ENCODE peak calls at places on chromosomes 5 and 9, in seven cellular contexts. One of them, this sample, is unnamed.

GRCh38 chr5:134215757-134216156 is 10.1 kb downstream of the PPP2CA start:
- DNase-seq in tibial nerve: no peak
- DNase-seq in spleen: no peak
- DNase-seq in uterus: no peak
- DNase-seq in IMR-90: no peak
- DNase-seq in HCT116: no peak
- DNase-seq in K562: no peak
- DNase-seq in this sample: no peak

GRCh38 chr9:118650407-118650806 is 718.8 kb downstream of the BRINP1 start:
- DNase-seq in uterus: no peak
- DNase-seq in K562: no peak
- DNase-seq in IMR-90: no peak
- DNase-seq in spleen: no peak
- DNase-seq in HCT116: no peak
- DNase-seq in tibial nerve: no peak
- DNase-seq in this sample: no peak

GRCh38 chr5:111075520-111075919 is 4.0 kb downstream of the TSLP start:
- DNase-seq in HCT116: peak; percentile 44
- DNase-seq in K562: no peak
- DNase-seq in uterus: no peak
- DNase-seq in tibial nerve: no peak
- DNase-seq in IMR-90: peak; percentile 96
- DNase-seq in spleen: no peak
- DNase-seq in this sample: no peak

GRCh38 chr5:56168066-56168478 is 65.1 kb downstream of the ANKRD55 start:
- DNase-seq in K562: no peak
- DNase-seq in uterus: no peak
- DNase-seq in IMR-90: peak; percentile 78
- DNase-seq in spleen: no peak
- DNase-seq in tibial nerve: no peak
- DNase-seq in HCT116: no peak
- DNase-seq in this sample: no peak

GRCh38 chr5:173781826-173782670 is 106.1 kb upstream of the CPEB4 start:
- DNase-seq in K562: peak; percentile 86
- DNase-seq in HCT116: no peak
- DNase-seq in tibial nerve: peak; percentile 60
- DNase-seq in uterus: peak; percentile 87
- DNase-seq in IMR-90: peak; percentile 94
- DNase-seq in spleen: peak; percentile 89
- DNase-seq in this sample: peak; percentile 73

GRCh38 chr9:72982161-72982799 is 29.4 kb upstream of the ALDH1A1 start:
- DNase-seq in uterus: no peak
- DNase-seq in K562: no peak
- DNase-seq in HCT116: no peak
- DNase-seq in tibial nerve: no peak
- DNase-seq in IMR-90: no peak
- DNase-seq in spleen: no peak
- DNase-seq in this sample: no peak

GRCh38 chr5:172496671-172497371 is 42.5 kb upstream of the SH3PXD2B start:
- DNase-seq in tibial nerve: no peak
- DNase-seq in HCT116: no peak
- DNase-seq in IMR-90: no peak
- DNase-seq in spleen: no peak
- DNase-seq in K562: no peak
- DNase-seq in uterus: peak; percentile 59
- DNase-seq in this sample: no peak

GRCh38 chr5:141121985-141122384 is 367 bp downstream of the PCDHB4 start:
- DNase-seq in spleen: no peak
- DNase-seq in tibial nerve: no peak
- DNase-seq in uterus: no peak
- DNase-seq in HCT116: no peak
- DNase-seq in K562: no peak
- DNase-seq in IMR-90: no peak
- DNase-seq in this sample: no peak

GRCh38 chr9:34976441-34976840 is 13.1 kb upstream of the DNAJB5 start:
- DNase-seq in spleen: no peak
- DNase-seq in tibial nerve: no peak
- DNase-seq in IMR-90: no peak
- DNase-seq in uterus: no peak
- DNase-seq in HCT116: no peak
- DNase-seq in K562: no peak
- DNase-seq in this sample: no peak

GRCh38 chr9:87227456-87227855 is 270.2 kb upstream of the DAPK1 start:
- DNase-seq in tibial nerve: no peak
- DNase-seq in uterus: no peak
- DNase-seq in K562: no peak
- DNase-seq in IMR-90: no peak
- DNase-seq in HCT116: no peak
- DNase-seq in spleen: no peak
- DNase-seq in this sample: no peak

GRCh38 chr5:119269061-119269579 is 86.7 kb upstream of the TNFAIP8 start:
- DNase-seq in K562: peak; percentile 74
- DNase-seq in uterus: peak; percentile 24
- DNase-seq in tibial nerve: no peak
- DNase-seq in spleen: peak; percentile 88
- DNase-seq in IMR-90: peak; percentile 35
- DNase-seq in HCT116: peak; percentile 7
- DNase-seq in this sample: peak; percentile 61

GRCh38 chr9:128921881-128922763 is 1.3 kb downstream of the PHYHD1 start:
- DNase-seq in HCT116: no peak
- DNase-seq in tibial nerve: peak; percentile 38
- DNase-seq in IMR-90: peak; percentile 50
- DNase-seq in K562: no peak
- DNase-seq in spleen: no peak
- DNase-seq in uterus: peak; percentile 72
- DNase-seq in this sample: peak; percentile 25

GRCh38 chr5:76733049-76733417 is 17.1 kb downstream of the F2R start:
- DNase-seq in tibial nerve: no peak
- DNase-seq in uterus: no peak
- DNase-seq in K562: no peak
- DNase-seq in spleen: no peak
- DNase-seq in HCT116: no peak
- DNase-seq in IMR-90: no peak
- DNase-seq in this sample: peak; percentile 47

DNA sequence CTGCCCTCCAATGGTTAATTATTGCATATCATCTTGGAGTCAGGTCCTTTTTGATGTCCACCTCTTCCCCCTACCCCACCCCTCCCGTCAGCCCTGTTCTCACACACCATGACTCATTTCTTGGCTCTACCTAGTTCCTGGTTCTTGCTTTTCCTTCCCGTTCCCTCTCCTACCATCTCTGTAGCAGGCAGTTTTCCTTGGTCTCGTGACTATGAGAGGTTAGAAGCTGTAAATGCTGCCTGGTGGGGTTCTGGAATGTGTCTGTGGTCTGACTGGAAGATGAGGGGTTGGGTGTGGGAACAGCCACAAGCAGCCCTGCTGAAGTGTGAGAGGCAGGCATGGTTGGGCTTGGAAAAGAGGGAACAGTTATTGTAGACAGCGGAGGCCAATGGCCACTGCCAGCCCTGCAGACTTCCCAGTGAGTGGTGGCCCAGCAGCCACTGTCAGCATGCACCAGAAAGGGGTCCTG is 18.2 kb downstream of the SLC22A5 start:
- DNase-seq in IMR-90: peak; percentile 99
- DNase-seq in K562: peak; percentile 51
- DNase-seq in tibial nerve: no peak
- DNase-seq in spleen: no peak
- DNase-seq in uterus: peak; percentile 90
- DNase-seq in HCT116: peak; percentile 81
- DNase-seq in this sample: peak; percentile 73
- TF ChIP-seq POLR2A in IMR-90: no peak
- TF ChIP-seq POLR2A in K562: no peak
- TF ChIP-seq POLR2A in tibial nerve: no peak
- TF ChIP-seq POLR2A in spleen: no peak
- TF ChIP-seq POLR2A in uterus: no peak
- TF ChIP-seq POLR2A in HCT116: no peak
- TF ChIP-seq POLR2A in this sample: peak; percentile 27

DNA sequence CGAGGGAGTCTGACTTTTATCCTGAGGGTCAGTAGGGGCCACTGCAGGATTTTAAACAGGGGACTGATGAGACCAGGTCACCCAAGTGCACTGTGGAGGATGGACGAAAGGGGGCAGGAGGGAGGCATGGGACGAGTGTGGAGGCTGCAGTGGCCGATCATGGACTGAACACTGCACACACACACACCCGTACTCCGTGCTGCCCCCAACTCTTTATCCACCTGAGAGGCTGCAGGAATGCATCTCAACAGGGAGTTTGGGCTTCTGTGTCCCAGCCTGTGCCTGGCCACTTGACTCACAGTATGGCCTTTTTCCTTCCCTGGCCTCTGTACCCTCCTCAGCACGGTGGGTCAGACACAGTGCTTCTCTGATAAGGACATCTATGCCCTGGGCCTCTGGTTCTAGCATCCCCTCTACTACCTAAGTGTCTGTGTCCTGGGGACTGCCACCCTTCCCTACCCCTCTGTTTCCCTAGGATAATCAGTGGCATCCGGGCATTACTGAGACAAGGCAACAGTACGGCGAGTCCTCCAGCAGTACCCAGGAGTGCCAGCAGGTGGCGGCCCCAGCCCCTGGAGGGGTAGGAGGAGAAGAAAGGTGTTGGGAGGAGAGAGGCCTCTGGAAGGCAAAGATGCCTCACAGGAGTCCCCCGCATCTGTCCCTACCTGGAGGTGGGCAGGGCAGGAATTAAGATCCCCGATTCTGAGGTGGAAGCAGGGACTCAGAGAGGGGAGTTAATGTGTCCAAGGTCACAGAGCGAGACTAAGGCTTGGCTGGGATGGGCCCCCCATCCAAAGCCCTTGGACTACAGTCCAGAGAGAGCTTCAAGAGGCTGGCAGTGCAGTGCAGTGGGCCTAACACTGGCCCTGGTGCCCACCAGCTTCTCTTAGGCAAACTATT is 5.1 kb upstream of the CDX1 start:
- DNase-seq in tibial nerve: peak; percentile 79
- DNase-seq in K562: peak; percentile 86
- DNase-seq in spleen: peak; percentile 92
- DNase-seq in HCT116: peak; percentile 63
- DNase-seq in IMR-90: peak; percentile 65
- DNase-seq in uterus: peak; percentile 86
- DNase-seq in this sample: peak; percentile 95
- H3K4me3 ChIP-seq in tibial nerve: no peak overlapping the region
- H3K4me3 ChIP-seq in K562: peak overlapping the region; percentile 22
- H3K4me3 ChIP-seq in spleen: no peak overlapping the region
- H3K4me3 ChIP-seq in HCT116: peak overlapping the region; percentile 29
- H3K4me3 ChIP-seq in IMR-90: no peak overlapping the region
- H3K4me3 ChIP-seq in uterus: no peak overlapping the region
- H3K4me3 ChIP-seq in this sample: no peak overlapping the region

GRCh38 chr9:20616808-20617207 is 5.5 kb downstream of the MLLT3 start:
- DNase-seq in IMR-90: no peak
- DNase-seq in spleen: no peak
- DNase-seq in tibial nerve: no peak
- DNase-seq in uterus: no peak
- DNase-seq in HCT116: no peak
- DNase-seq in K562: no peak
- DNase-seq in this sample: no peak

GRCh38 chr9:20619492-20619860 is 2.8 kb downstream of the MLLT3 start:
- DNase-seq in HCT116: no peak
- DNase-seq in uterus: no peak
- DNase-seq in tibial nerve: no peak
- DNase-seq in IMR-90: no peak
- DNase-seq in K562: no peak
- DNase-seq in spleen: no peak
- DNase-seq in this sample: no peak

GRCh38 chr9:20618361-20618799 is 3.9 kb downstream of the MLLT3 start:
- DNase-seq in uterus: peak; percentile 48
- DNase-seq in tibial nerve: no peak
- DNase-seq in HCT116: no peak
- DNase-seq in IMR-90: peak; percentile 77
- DNase-seq in spleen: no peak
- DNase-seq in K562: no peak
- DNase-seq in this sample: peak; percentile 45

GRCh38 chr9:20611751-20612287 is 10.5 kb downstream of the MLLT3 start:
- DNase-seq in uterus: no peak
- DNase-seq in IMR-90: peak; percentile 84
- DNase-seq in spleen: no peak
- DNase-seq in tibial nerve: no peak
- DNase-seq in K562: no peak
- DNase-seq in HCT116: no peak
- DNase-seq in this sample: no peak

DNA sequence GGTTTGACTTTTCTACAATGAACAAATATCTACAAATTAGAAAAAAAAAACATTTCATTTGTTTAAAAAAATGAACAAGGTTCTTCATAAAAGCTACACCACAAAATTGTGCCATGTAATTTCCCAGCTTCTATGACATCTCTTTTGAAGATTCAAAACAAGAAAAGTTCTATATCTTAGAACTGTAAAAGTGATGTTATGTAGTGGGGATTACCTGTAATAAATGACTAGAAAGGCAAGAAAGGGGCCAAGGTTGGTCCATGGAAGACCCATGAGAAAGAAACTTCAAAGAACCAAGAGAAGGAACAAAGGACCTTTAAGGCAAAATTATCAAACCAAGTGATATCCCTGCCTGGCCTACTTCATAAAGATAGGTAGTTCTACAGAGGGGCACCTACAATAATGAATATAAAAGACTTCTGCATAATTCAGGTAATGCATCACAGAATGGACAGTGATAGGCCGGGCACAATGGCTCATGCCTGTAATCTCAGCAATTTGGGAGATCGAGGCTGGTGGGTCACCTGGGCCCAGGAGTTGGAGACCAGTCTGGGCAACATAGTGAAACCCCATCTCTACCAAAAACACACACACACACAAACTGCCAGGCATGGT is 7.6 kb downstream of the MLLT3 start:
- DNase-seq in HCT116: no peak
- DNase-seq in uterus: no peak
- DNase-seq in IMR-90: no peak
- DNase-seq in K562: no peak
- DNase-seq in tibial nerve: no peak
- DNase-seq in spleen: no peak
- DNase-seq in this sample: no peak
- TF ChIP-seq POLR2A in HCT116: no peak
- TF ChIP-seq POLR2A in uterus: no peak
- TF ChIP-seq POLR2A in IMR-90: no peak
- TF ChIP-seq POLR2A in K562: no peak
- TF ChIP-seq POLR2A in tibial nerve: no peak
- TF ChIP-seq POLR2A in spleen: no peak
- TF ChIP-seq POLR2A in this sample: no peak

DNA sequence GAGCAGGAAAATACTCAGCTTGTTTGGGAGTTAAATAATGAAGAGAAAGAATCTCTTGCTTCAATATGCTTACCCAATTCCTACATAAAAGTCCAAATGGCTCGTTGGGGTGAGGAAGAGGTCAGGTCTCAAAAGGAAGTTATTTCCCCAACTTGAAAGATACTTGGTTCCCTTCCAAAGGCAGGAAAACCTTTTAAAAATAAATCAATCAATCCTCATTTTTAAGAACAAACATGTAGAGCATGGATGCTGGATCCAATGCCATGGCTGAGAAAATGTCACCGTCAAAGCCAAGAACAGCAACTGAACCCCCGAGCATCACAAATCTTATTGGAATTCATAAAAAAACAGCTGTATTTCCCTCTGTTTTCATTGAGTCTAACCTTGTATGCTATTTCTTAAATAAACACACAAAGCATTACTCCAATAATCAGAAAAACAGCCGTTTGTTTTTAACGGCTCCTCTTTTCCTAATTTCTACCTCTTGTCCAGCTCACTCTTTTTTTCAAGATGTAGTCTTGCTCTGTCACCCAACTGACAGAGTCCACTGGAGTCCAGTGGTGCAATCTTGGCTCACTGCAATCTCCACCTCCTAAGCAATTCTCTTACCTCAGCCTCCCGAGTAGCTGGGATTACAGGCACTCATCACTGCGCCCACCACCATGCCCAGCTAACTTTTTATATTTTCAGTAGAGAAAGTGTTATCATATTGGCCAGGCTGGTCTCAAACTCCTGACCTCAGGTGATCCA is 140.7 kb downstream of the GNA14 start:
- DNase-seq in K562: no peak
- DNase-seq in IMR-90: no peak
- DNase-seq in uterus: no peak
- DNase-seq in tibial nerve: no peak
- DNase-seq in spleen: no peak
- DNase-seq in HCT116: no peak
- DNase-seq in this sample: no peak
- H3K4me3 ChIP-seq in K562: no peak overlapping the region
- H3K4me3 ChIP-seq in IMR-90: no peak overlapping the region
- H3K4me3 ChIP-seq in uterus: no peak overlapping the region
- H3K4me3 ChIP-seq in tibial nerve: no peak overlapping the region
- H3K4me3 ChIP-seq in spleen: no peak overlapping the region
- H3K4me3 ChIP-seq in HCT116: no peak overlapping the region
- H3K4me3 ChIP-seq in this sample: no peak overlapping the region